ENCODE peak calls at places on chromosomes 2 and 18, in seven cellular contexts. X is HCT116, U is GM12878, F is K562, V is H1, T is HepG2, R is SK-N-SH. D is an unnamed sample.

GRCh38 chr2:120398051-120398960 is 52.4 kb downstream of the INHBB start:
- DNase-seq in X (no peak), U (no peak), F (no peak), V (no peak), T (no peak), R (no peak), D (peak; percentile 72)

GRCh38 chr2:51981813-51982212 is 949.9 kb upstream of the NRXN1 start:
- DNase-seq in X (no peak), U (no peak), F (no peak), V (no peak), T (no peak), R (no peak), D (no peak)

GRCh38 chr18:36766836-36767235 is 62.0 kb downstream of the TPGS2 start:
- DNase-seq in X (no peak), U (no peak), F (no peak), V (no peak), T (no peak), R (no peak), D (no peak)

GRCh38 chr2:86304416-86304815 is 33.0 kb downstream of the REEP1 start:
- DNase-seq in X (no peak), U (no peak), F (no peak), V (no peak), T (no peak), R (no peak), D (no peak)

GRCh38 chr2:11799826-11800225 is 53.4 kb downstream of the LPIN1 start:
- DNase-seq in X (no peak), U (no peak), F (no peak), V (no peak), T (no peak), R (no peak), D (no peak)

GRCh38 chr2:88919087-88919738 is 227.7 kb downstream of the RPIA start:
- DNase-seq in X (no peak), U (no peak), F (peak; percentile 17), V (no peak), T (peak; percentile 31), R (peak; percentile 19), D (peak; percentile 19)

GRCh38 chr2:231133365-231134114 is 8.7 kb upstream of the HTR2B start:
- DNase-seq in X (no peak), U (no peak), F (no peak), V (no peak), T (peak; percentile 27), R (no peak), D (no peak)

GRCh38 chr2:101776172-101777043 is 78.9 kb downstream of the MAP4K4 start:
- DNase-seq in X (no peak), U (no peak), F (peak; percentile 53), V (no peak), T (peak; percentile 30), R (no peak), D (no peak)

GRCh38 chr2:31136732-31137131 is 1.5 kb downstream of the GALNT14 start:
- DNase-seq in X (no peak), U (no peak), F (no peak), V (no peak), T (no peak), R (no peak), D (no peak)

GRCh38 chr2:1686784-1687105 is 57.6 kb downstream of the PXDN start:
- DNase-seq in X (no peak), U (no peak), F (no peak), V (no peak), T (no peak), R (no peak), D (no peak)

GRCh38 chr2:191318037-191318728 is 73.0 kb downstream of the MYO1B start:
- DNase-seq in X (no peak), U (no peak), F (no peak), V (no peak), T (no peak), R (no peak), D (no peak)

GRCh38 chr18:80104364-80104779 is 4.7 kb upstream of the ADNP2 start:
- DNase-seq in X (no peak), U (no peak), F (no peak), V (peak; percentile 10), T (peak; percentile 30), R (no peak), D (no peak)

GRCh38 chr2:226185613-226186211 is 613.9 kb downstream of the IRS1 start:
- DNase-seq in X (peak; percentile 84), U (no peak), F (no peak), V (no peak), T (no peak), R (no peak), D (no peak)

GRCh38 chr18:75162978-75163377 is 46.0 kb downstream of the PTGR3 start:
- DNase-seq in X (no peak), U (no peak), F (no peak), V (no peak), T (no peak), R (no peak), D (no peak)

GRCh38 chr18:75164479-75164878 is 44.5 kb downstream of the PTGR3 start:
- DNase-seq in X (no peak), U (no peak), F (no peak), V (no peak), T (no peak), R (no peak), D (no peak)

GRCh38 chr18:75161629-75162028 is 47.3 kb downstream of the PTGR3 start:
- DNase-seq in X (peak; percentile 32), U (no peak), F (peak; percentile 24), V (no peak), T (peak; percentile 77), R (no peak), D (peak; percentile 81)

GRCh38 chr18:75163736-75164135 is 45.2 kb downstream of the PTGR3 start:
- DNase-seq in X (no peak), U (no peak), F (no peak), V (no peak), T (no peak), R (no peak), D (no peak)

GRCh38 chr18:75162467-75162866 is 46.5 kb downstream of the PTGR3 start:
- DNase-seq in X (no peak), U (no peak), F (no peak), V (no peak), T (no peak), R (no peak), D (no peak)
- TF ChIP-seq JUND in X (no peak), U (no peak), F (no peak), V (no peak), T (no peak), R (no peak), D (no peak)

DNA sequence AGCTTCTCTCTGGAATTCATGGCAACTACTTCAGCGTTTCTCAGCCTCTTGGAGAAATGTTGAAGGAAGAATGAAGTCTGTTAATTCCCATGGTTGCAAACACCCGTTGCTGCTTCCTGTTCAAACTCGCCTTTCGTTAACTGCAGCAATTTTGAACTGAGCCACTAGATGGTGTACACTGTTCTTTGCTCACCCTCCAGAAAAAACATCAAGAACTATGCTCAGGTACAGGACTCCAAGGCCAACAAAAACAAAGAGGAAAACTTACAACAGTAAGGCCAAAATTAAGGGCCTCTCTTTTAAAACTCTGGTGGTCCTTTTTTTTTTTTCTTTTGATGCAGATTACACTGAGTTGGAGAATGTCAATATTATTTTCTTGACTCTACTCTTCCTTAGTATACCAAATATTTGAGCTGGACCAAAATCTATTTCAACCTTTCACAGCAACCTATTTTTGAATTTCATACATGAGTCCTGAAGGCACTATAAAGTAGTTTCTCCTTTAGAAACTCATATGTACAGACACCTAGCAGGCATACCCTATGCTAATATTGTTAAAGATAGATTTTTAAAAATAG is 58.2 kb downstream of the KLHL14 start:
- DNase-seq in X (peak; percentile 28), U (peak; percentile 12), F (peak; percentile 8), V (peak; percentile 19), T (peak; percentile 79), R (peak; percentile 47), D (peak; percentile 81)
- TF ChIP-seq JUND in X (no peak), U (no peak), F (no peak), V (no peak), T (no peak), R (no peak), D (no peak)

GRCh38 chr18:64164883-64165282 is 16.0 kb upstream of the LINC00305 start:
- DNase-seq in X (no peak), U (no peak), F (no peak), V (no peak), T (no peak), R (no peak), D (peak; percentile 19)

GRCh38 chr18:64171576-64171975 is 22.7 kb upstream of the LINC00305 start:
- DNase-seq in X (no peak), U (no peak), F (no peak), V (no peak), T (no peak), R (no peak), D (no peak)

GRCh38 chr18:64167408-64167807 is 18.5 kb upstream of the LINC00305 start:
- DNase-seq in X (no peak), U (no peak), F (no peak), V (no peak), T (no peak), R (no peak), D (no peak)

DNA sequence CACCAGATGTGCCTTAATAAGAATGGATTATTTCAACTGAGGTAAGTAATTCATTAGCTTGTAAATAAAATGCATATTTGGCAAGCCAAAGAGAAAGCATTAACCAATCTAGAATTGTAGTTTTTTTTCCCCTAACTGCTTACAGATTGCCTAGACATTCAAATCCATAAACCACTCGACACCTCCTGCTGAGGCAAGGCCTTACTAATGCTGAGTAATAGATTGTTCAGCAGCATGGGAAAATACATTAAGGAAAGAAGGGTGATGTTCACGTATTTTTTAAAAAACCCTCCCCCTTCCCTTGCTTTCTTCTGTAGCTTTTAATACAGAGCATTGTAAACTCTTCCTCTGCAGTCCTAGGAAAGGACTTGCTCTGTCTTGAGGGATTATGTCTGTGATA is 17.0 kb upstream of the LINC00305 start:
- DNase-seq in X (no peak), U (no peak), F (no peak), V (no peak), T (no peak), R (no peak), D (no peak)
- TF ChIP-seq JUND in X (no peak), U (no peak), F (no peak), V (no peak), T (no peak), R (no peak), D (no peak)

DNA sequence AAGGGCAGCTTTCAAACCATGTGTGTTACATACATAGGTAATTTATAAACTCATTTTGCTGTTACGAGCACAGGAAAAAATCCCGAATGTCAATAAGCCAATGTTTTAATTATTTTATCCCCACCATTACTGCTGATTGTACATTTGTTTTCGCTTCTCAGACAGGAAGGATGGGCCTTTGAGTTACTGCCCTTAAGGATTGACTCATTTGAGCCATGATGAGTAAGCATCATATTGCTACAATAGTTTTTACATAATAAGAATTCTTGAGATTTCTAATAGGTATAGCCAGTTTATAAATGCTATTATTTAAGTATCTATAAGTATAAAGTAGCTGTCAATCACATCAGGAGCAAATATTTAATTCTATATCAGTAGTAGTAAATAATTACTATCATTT is 516.6 kb downstream of the XIRP2 start:
- DNase-seq in X (no peak), U (no peak), F (no peak), V (no peak), T (no peak), R (no peak), D (no peak)
- TF ChIP-seq JUND in X (no peak), U (no peak), F (no peak), V (no peak), T (no peak), R (no peak), D (no peak)

GRCh38 chr2:175597286-175597685 is 404.8 kb downstream of the LNPK start:
- DNase-seq in X (no peak), U (no peak), F (no peak), V (no peak), T (no peak), R (no peak), D (no peak)
- TF ChIP-seq JUND in X (no peak), U (no peak), F (no peak), V (no peak), T (no peak), R (no peak), D (no peak)